ENCODE peak calls at places on chromosomes 7 and 10, in seven cellular contexts. P is GM20000, O is upper lobe of right lung, F is left lung, Y is left ventricle myocardium inferior, T is dorsolateral prefrontal cortex, W is AG04450. G is an unnamed sample.

GRCh38 chr7:46933596-46933995 is 648.3 kb downstream of the TNS3 start:
- DNase-seq in P (no peak), O (no peak), F (no peak), Y (no peak), T (no peak), W (no peak), G (no peak)

GRCh38 chr7:130598056-130598455 is 70.5 kb downstream of the COPG2 start:
- DNase-seq in P (no peak), O (no peak), F (no peak), Y (no peak), T (no peak), W (no peak), G (no peak)

GRCh38 chr7:104137971-104138370 is 69.8 kb downstream of the ORC5 start:
- DNase-seq in P (no peak), O (no peak), F (no peak), Y (no peak), T (no peak), W (peak), G (no peak)

GRCh38 chr10:125154529-125154928 is 5.8 kb downstream of the CTBP2 start:
- DNase-seq in P (no peak), O (no peak), F (no peak), Y (no peak), T (no peak), W (no peak), G (no peak)

GRCh38 chr10:103767756-103768155 is 87.6 kb downstream of the SH3PXD2A start:
- DNase-seq in P (no peak), O (no peak), F (no peak), Y (no peak), T (no peak), W (no peak), G (no peak)

GRCh38 chr10:75788394-75789205 is 357.2 kb downstream of the LRMDA start:
- DNase-seq in P (no peak), O (no peak), F (no peak), Y (no peak), T (no peak), W (no peak), G (no peak)

GRCh38 chr7:31783221-31783620 is 96.2 kb downstream of the PPP1R17 start:
- DNase-seq in P (no peak), O (no peak), F (no peak), Y (no peak), T (no peak), W (no peak), G (no peak)

GRCh38 chr10:17004801-17005380 is 124.7 kb downstream of the CUBN start:
- DNase-seq in P (no peak), O (no peak), F (no peak), Y (no peak), T (no peak), W (no peak), G (no peak)

GRCh38 chr7:132181371-132181770 is 394.9 kb downstream of the PLXNA4 start:
- DNase-seq in P (no peak), O (no peak), F (no peak), Y (no peak), T (no peak), W (no peak), G (no peak)

GRCh38 chr10:1378473-1378872 is 322.3 kb downstream of the WDR37 start:
- DNase-seq in P (no peak), O (no peak), F (no peak), Y (no peak), T (no peak), W (no peak), G (no peak)

GRCh38 chr7:83161186-83161585 is 1.5 kb downstream of the PCLO start:
- DNase-seq in P (no peak), O (no peak), F (no peak), Y (no peak), T (no peak), W (no peak), G (no peak)

GRCh38 chr10:74077416-74077815 is 73.2 kb downstream of the AP3M1 start:
- DNase-seq in P (no peak), O (no peak), F (no peak), Y (no peak), T (no peak), W (no peak), G (no peak)

GRCh38 chr7:55420535-55420934 is 55.4 kb downstream of the LANCL2 start:
- DNase-seq in P (no peak), O (no peak), F (no peak), Y (no peak), T (no peak), W (no peak), G (no peak)

GRCh38 chr10:122485670-122486069 is 24.3 kb downstream of the HTRA1 start:
- DNase-seq in P (no peak), O (peak), F (peak), Y (no peak), T (no peak), W (no peak), G (no peak)

GRCh38 chr10:102628451-102628911 is 15.8 kb upstream of the TRIM8 start:
- DNase-seq in P (no peak), O (peak), F (no peak), Y (peak), T (peak), W (no peak), G (no peak)

GRCh38 chr7:116354546-116355422 is 144.4 kb downstream of the TES start:
- DNase-seq in P (no peak), O (peak), F (peak), Y (peak), T (no peak), W (peak), G (no peak)

GRCh38 chr10:95601116-95601719 is 40.0 kb upstream of the SORBS1 start:
- DNase-seq in P (peak), O (peak), F (peak), Y (peak), T (peak), W (peak), G (peak)

GRCh38 chr7:122416316-122416925 is 111.9 kb upstream of the FEZF1 start:
- DNase-seq in P (no peak), O (no peak), F (no peak), Y (no peak), T (no peak), W (no peak), G (no peak)

GRCh38 chr7:55129409-55130078 is 110.7 kb downstream of the EGFR start:
- DNase-seq in P (no peak), O (no peak), F (no peak), Y (no peak), T (no peak), W (no peak), G (no peak)

GRCh38 chr10:22606164-22606614 is 108.2 kb downstream of the PIP4K2A start:
- DNase-seq in P (peak), O (no peak), F (peak), Y (no peak), T (no peak), W (no peak), G (no peak)

GRCh38 chr10:12589789-12590188 is 240.4 kb downstream of the CAMK1D start:
- DNase-seq in P (no peak), O (no peak), F (no peak), Y (no peak), T (no peak), W (no peak), G (no peak)

GRCh38 chr7:127437772-127438330 is 45.3 kb upstream of the ZNF800 start:
- DNase-seq in P (no peak), O (no peak), F (no peak), Y (no peak), T (no peak), W (peak), G (no peak)

GRCh38 chr7:40234046-40234445 is 99.2 kb downstream of the SUGCT start:
- DNase-seq in P (peak), O (no peak), F (no peak), Y (no peak), T (no peak), W (no peak), G (no peak)

GRCh38 chr10:97195654-97196212 is 10.0 kb upstream of the SLIT1 start:
- DNase-seq in P (no peak), O (no peak), F (no peak), Y (no peak), T (no peak), W (no peak), G (no peak)

GRCh38 chr10:11639861-11640764 is 28.7 kb upstream of the USP6NL start:
- DNase-seq in P (no peak), O (no peak), F (no peak), Y (no peak), T (no peak), W (no peak), G (no peak)

GRCh38 chr7:137032436-137032835 is 164.0 kb downstream of the CHRM2 start:
- DNase-seq in P (no peak), O (no peak), F (no peak), Y (no peak), T (no peak), W (no peak), G (no peak)

GRCh38 chr7:102396710-102397019 is 502 bp downstream of the PRKRIP1 start:
- DNase-seq in P (no peak), O (no peak), F (no peak), Y (no peak), T (no peak), W (no peak), G (no peak)

GRCh38 chr10:31142026-31142425 is 110.4 kb upstream of the ZNF438 start:
- DNase-seq in P (no peak), O (no peak), F (no peak), Y (no peak), T (no peak), W (no peak), G (peak)

GRCh38 chr10:17023386-17024298 is 106.0 kb downstream of the CUBN start:
- DNase-seq in P (peak), O (no peak), F (peak), Y (no peak), T (no peak), W (peak), G (no peak)

GRCh38 chr7:97835296-97836138 is 36.7 kb downstream of the ASNS start:
- DNase-seq in P (peak), O (no peak), F (peak), Y (peak), T (peak), W (peak), G (no peak)

GRCh38 chr7:152148706-152149105 is 123.2 kb downstream of the GALNT11 start:
- DNase-seq in P (no peak), O (no peak), F (no peak), Y (no peak), T (no peak), W (no peak), G (no peak)

GRCh38 chr10:92123031-92123450 is 167.8 kb downstream of the CPEB3 start:
- DNase-seq in P (no peak), O (no peak), F (peak), Y (no peak), T (no peak), W (no peak), G (no peak)

GRCh38 chr7:155667241-155667849 is 22.9 kb downstream of the RBM33 start:
- DNase-seq in P (no peak), O (no peak), F (no peak), Y (no peak), T (no peak), W (no peak), G (no peak)
- TF ChIP-seq CTCF in P (no peak), O (no peak), F (no peak), Y (no peak), T (no peak), W (no peak), G (no peak)

GRCh38 chr7:81457858-81458522 is 311.9 kb downstream of the HGF start:
- DNase-seq in P (no peak), O (no peak), F (no peak), Y (no peak), T (no peak), W (no peak), G (no peak)
- TF ChIP-seq CTCF in P (no peak), O (peak), F (peak), Y (peak), T (peak), W (peak), G (peak)

DNA sequence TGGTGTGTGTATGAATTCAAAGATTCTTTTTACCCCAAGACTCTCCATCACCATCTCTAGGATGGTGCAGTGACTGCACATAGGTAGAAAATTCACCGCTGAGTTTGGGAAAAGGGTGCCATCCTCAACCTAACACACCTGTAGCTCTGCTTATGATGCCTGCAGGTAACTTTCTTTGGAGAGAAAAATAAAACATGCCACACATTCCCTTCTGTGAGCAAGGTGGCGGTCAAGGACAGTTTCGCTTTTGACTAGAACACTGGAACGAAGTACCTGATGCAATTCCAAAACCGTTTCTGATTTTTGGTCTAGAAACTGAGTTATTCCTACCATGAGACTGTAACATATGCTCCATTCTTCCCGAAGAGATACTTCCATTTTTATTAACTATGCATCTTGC is 205.6 kb downstream of the FGFR2 start:
- DNase-seq in P (no peak), O (no peak), F (no peak), Y (no peak), T (no peak), W (no peak), G (no peak)
- TF ChIP-seq CTCF in P (no peak), O (no peak), F (no peak), Y (no peak), T (no peak), W (no peak), G (no peak)

GRCh38 chr7:159197066-159197975 is 52.7 kb upstream of the VIPR2 start:
- DNase-seq in P (peak), O (no peak), F (no peak), Y (no peak), T (no peak), W (no peak), G (no peak)

GRCh38 chr7:159196584-159196983 is 51.9 kb upstream of the VIPR2 start:
- DNase-seq in P (no peak), O (no peak), F (no peak), Y (no peak), T (no peak), W (no peak), G (no peak)

GRCh38 chr7:159200421-159200820 is 55.8 kb upstream of the VIPR2 start:
- DNase-seq in P (no peak), O (no peak), F (no peak), Y (no peak), T (no peak), W (no peak), G (no peak)

GRCh38 chr7:159195926-159196325 is 51.3 kb upstream of the VIPR2 start:
- DNase-seq in P (no peak), O (no peak), F (no peak), Y (no peak), T (no peak), W (no peak), G (no peak)

DNA sequence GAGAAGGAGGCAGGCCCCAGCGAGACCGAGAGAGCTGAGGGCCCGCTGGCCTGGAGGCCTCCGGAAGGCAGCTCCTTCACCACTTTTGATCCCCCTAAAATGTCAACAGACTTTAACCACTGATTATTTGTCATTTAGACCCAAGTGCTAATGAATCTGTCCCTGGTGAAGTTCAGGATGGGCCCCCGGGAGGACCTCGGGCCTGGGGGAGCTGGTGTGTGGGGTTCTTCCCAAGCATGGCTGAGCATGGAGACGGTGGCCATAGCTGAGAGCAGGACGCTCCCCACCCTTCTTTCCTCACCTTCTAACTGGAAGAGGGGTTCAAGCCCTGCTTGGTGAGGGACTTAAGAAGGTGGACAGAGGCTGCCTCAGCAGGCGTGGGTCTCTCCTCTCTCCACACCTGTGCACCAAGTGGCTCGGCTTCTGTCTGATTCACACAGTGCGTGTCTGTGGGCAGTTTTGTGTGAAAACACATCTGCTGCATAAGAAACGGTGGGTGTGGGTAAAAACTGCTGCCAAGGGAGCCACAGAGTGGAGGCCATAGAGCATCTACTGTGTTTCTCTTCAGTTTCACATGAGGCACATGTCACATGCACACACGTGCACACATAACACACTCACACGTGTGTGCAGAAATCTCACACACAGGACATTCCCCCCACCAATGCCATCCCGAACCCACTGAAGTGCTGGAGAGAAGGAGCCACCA is 53.5 kb upstream of the VIPR2 start:
- DNase-seq in P (no peak), O (no peak), F (no peak), Y (no peak), T (no peak), W (no peak), G (no peak)
- TF ChIP-seq CTCF in P (no peak), O (no peak), F (no peak), Y (no peak), T (no peak), W (no peak), G (no peak)

DNA sequence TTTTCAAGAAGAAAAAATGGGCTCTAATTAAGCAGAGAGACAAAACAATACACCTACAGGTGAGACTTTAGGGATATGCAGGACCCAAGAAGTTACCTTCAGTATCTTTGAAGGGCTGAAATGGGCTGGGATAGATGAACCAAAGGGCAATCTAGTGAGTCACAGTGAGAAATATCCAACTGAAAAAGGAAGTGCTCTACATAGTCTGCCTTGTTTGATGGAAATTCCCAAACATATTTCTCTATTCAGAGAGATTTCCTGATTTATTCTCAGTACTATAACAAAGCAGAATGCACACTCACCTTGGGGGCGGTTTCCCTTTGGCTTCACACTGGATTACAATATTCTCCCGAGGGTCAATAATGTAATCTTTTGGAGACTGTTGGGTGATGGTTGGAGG is 104.1 kb upstream of the LAMB4 start:
- DNase-seq in P (no peak), O (no peak), F (no peak), Y (no peak), T (no peak), W (no peak), G (no peak)
- TF ChIP-seq CTCF in P (no peak), O (no peak), F (no peak), Y (no peak), T (no peak), W (no peak), G (no peak)

GRCh38 chr7:19119372-19119771 is 1.9 kb upstream of the TWIST1 start:
- DNase-seq in P (no peak), O (no peak), F (no peak), Y (no peak), T (no peak), W (no peak), G (no peak)

GRCh38 chr7:19118896-19119301 is 1.5 kb upstream of the TWIST1 start:
- DNase-seq in P (no peak), O (no peak), F (no peak), Y (no peak), T (no peak), W (no peak), G (no peak)

GRCh38 chr7:19117081-19117869 is at the start of gene TWIST1:
- DNase-seq in P (peak), O (peak), F (no peak), Y (peak), T (no peak), W (peak), G (no peak)

GRCh38 chr7:19116121-19117080 is 1.0 kb downstream of the TWIST1 start:
- DNase-seq in P (peak), O (peak), F (no peak), Y (no peak), T (no peak), W (no peak), G (no peak)

DNA sequence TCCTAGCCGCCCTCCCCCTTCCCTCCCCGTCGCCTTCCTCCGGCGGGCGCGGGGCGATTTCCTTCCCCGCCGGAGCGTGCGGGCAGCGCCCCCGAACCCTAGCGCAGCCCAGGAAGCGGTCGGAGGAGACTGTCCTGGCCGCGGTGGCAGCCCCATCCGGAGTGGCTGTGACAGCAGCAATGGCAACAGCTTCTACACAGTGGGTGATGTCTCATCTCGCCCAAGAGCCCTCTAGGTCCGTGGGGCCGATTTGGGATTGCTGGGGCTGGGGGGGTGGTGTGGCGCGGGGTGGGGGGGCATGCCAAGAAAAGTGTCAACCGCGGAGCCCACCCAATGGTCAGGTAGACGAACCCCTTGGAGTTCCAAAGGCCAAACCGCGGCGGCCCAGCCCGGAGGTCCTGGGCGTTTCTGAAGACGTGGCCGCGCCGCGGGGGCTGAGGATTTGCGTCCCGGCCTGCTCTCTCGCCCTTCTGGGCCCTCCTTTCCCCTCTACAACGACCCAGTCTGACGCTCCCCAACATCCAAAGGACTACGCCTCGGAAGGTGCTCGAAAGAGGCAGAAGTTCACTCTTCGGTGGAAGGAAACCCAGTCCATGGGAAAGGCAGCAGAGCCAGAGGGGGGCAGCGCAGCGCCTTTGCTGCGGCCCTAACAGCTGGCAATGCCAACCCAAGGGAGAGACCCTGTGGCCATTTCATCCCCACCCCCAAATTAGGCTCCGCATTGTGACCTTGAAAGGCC is 603 bp upstream of the TWIST1 start:
- DNase-seq in P (no peak), O (no peak), F (no peak), Y (no peak), T (no peak), W (no peak), G (no peak)
- TF ChIP-seq CTCF in P (no peak), O (no peak), F (no peak), Y (no peak), T (no peak), W (peak), G (peak)